ENCODE peak calls at places on chromosomes 7 and 10, in eight cellular contexts. L is hepatocyte, T is GM03348, D is adrenal gland, B is Kasumi-1, S is heart left ventricle, H is fibroblast of lung, Z is psoas muscle. M is an unnamed sample.

GRCh38 chr10:75234683-75235374 is 928 bp downstream of the COMTD1 start:
- DNase-seq in L (peak), T (no peak), D (no peak), B (no peak), S (peak), H (no peak), Z (peak), M (no peak)

GRCh38 chr7:132328047-132328620 is 248.1 kb downstream of the PLXNA4 start:
- DNase-seq in L (no peak), T (no peak), D (no peak), B (no peak), S (no peak), H (no peak), Z (no peak), M (no peak)

GRCh38 chr7:27129729-27130539 is 623 bp downstream of the HOXA4 start:
- DNase-seq in L (peak), T (peak), D (peak), B (no peak), S (peak), H (peak), Z (peak), M (peak)

GRCh38 chr10:99926925-99927718 is 82.6 kb downstream of the DNMBP start:
- DNase-seq in L (peak), T (peak), D (peak), B (no peak), S (peak), H (peak), Z (peak), M (no peak)

GRCh38 chr7:54141565-54141964 is 400.6 kb upstream of the VSTM2A start:
- DNase-seq in L (no peak), T (no peak), D (no peak), B (no peak), S (no peak), H (no peak), Z (no peak), M (no peak)

GRCh38 chr7:38322461-38322860 is 49.0 kb upstream of the TARP start:
- DNase-seq in L (no peak), T (no peak), D (no peak), B (no peak), S (no peak), H (no peak), Z (no peak), M (no peak)

GRCh38 chr10:88027570-88027969 is 164.1 kb downstream of the PTEN start:
- DNase-seq in L (no peak), T (no peak), D (peak), B (peak), S (no peak), H (no peak), Z (no peak), M (no peak)

GRCh38 chr10:61404771-61405170 is 48.4 kb downstream of the TMEM26 start:
- DNase-seq in L (no peak), T (peak), D (no peak), B (peak), S (no peak), H (peak), Z (no peak), M (no peak)

GRCh38 chr7:876972-877311 is 588 bp downstream of the GET4 start:
- DNase-seq in L (no peak), T (no peak), D (peak), B (peak), S (no peak), H (no peak), Z (no peak), M (peak)

GRCh38 chr7:150945171-150945852 is 32.8 kb downstream of the KCNH2 start:
- DNase-seq in L (peak), T (no peak), D (peak), B (no peak), S (no peak), H (no peak), Z (no peak), M (peak)

GRCh38 chr10:541750-542371 is 147.6 kb downstream of the DIP2C start:
- DNase-seq in L (no peak), T (no peak), D (no peak), B (no peak), S (no peak), H (no peak), Z (no peak), M (no peak)

GRCh38 chr10:71064413-71065118 is 147.8 kb upstream of the UNC5B start:
- DNase-seq in L (no peak), T (no peak), D (no peak), B (no peak), S (peak), H (no peak), Z (peak), M (peak)

GRCh38 chr7:117484988-117485655 is 5.3 kb downstream of the CFTR start:
- DNase-seq in L (no peak), T (no peak), D (no peak), B (no peak), S (no peak), H (no peak), Z (no peak), M (no peak)

GRCh38 chr10:992523-993340 is 4.5 kb downstream of the GTPBP4 start:
- DNase-seq in L (no peak), T (no peak), D (peak), B (no peak), S (no peak), H (no peak), Z (no peak), M (no peak)

GRCh38 chr7:604038-604883 is 84.6 kb upstream of the PDGFA start:
- DNase-seq in L (no peak), T (no peak), D (peak), B (peak), S (peak), H (peak), Z (peak), M (peak)

GRCh38 chr10:77377678-77378352 is 259.8 kb downstream of the KCNMA1 start:
- DNase-seq in L (peak), T (no peak), D (no peak), B (no peak), S (no peak), H (no peak), Z (no peak), M (no peak)

GRCh38 chr10:79937256-79937635 is 11.7 kb downstream of the SFTPD start:
- DNase-seq in L (no peak), T (no peak), D (no peak), B (no peak), S (no peak), H (no peak), Z (no peak), M (no peak)

GRCh38 chr10:16986406-16987128 is 143.0 kb downstream of the CUBN start:
- DNase-seq in L (no peak), T (peak), D (no peak), B (no peak), S (no peak), H (peak), Z (no peak), M (no peak)

GRCh38 chr7:42002654-42003053 is 234.4 kb downstream of the GLI3 start:
- DNase-seq in L (no peak), T (no peak), D (no peak), B (no peak), S (no peak), H (peak), Z (no peak), M (no peak)

GRCh38 chr7:22061781-22062180 is 116.1 kb upstream of the CDCA7L start:
- DNase-seq in L (no peak), T (no peak), D (no peak), B (no peak), S (no peak), H (peak), Z (no peak), M (no peak)

GRCh38 chr10:47418966-47419365 is 34.9 kb upstream of the ZNF488 start:
- DNase-seq in L (no peak), T (no peak), D (no peak), B (no peak), S (no peak), H (no peak), Z (no peak), M (no peak)

GRCh38 chr10:63105811-63106755 is 27.0 kb upstream of the NRBF2 start:
- DNase-seq in L (no peak), T (peak), D (no peak), B (no peak), S (no peak), H (peak), Z (peak), M (no peak)

GRCh38 chr7:87369216-87369615 is 23.8 kb downstream of the CROT start:
- DNase-seq in L (no peak), T (no peak), D (no peak), B (no peak), S (no peak), H (no peak), Z (no peak), M (no peak)

GRCh38 chr7:150943453-150943814 is 34.7 kb downstream of the KCNH2 start:
- DNase-seq in L (no peak), T (no peak), D (no peak), B (no peak), S (no peak), H (no peak), Z (no peak), M (no peak)

GRCh38 chr10:94288361-94289116 is 74.2 kb downstream of the NOC3L start:
- DNase-seq in L (no peak), T (no peak), D (no peak), B (no peak), S (no peak), H (no peak), Z (no peak), M (no peak)

GRCh38 chr10:124535731-124536495 is 74.3 kb downstream of the LHPP start:
- DNase-seq in L (no peak), T (no peak), D (no peak), B (peak), S (no peak), H (no peak), Z (no peak), M (no peak)

GRCh38 chr7:117587931-117588330 is 108.1 kb downstream of the CFTR start:
- DNase-seq in L (no peak), T (no peak), D (no peak), B (no peak), S (no peak), H (no peak), Z (no peak), M (no peak)

GRCh38 chr10:100516847-100517246 is 2.8 kb downstream of the SEC31B start:
- DNase-seq in L (no peak), T (no peak), D (peak), B (no peak), S (no peak), H (no peak), Z (peak), M (peak)

GRCh38 chr10:19164461-19164860 is 115.9 kb downstream of the MALRD1 start:
- DNase-seq in L (no peak), T (no peak), D (no peak), B (no peak), S (no peak), H (no peak), Z (no peak), M (no peak)

GRCh38 chr10:97321807-97322195 is 2.7 kb downstream of the FRAT1 start:
- DNase-seq in L (no peak), T (no peak), D (peak), B (no peak), S (no peak), H (no peak), Z (no peak), M (no peak)

GRCh38 chr7:120645976-120646375 is 212.0 kb downstream of the TSPAN12 start:
- DNase-seq in L (no peak), T (no peak), D (no peak), B (no peak), S (no peak), H (no peak), Z (no peak), M (no peak)

GRCh38 chr7:143073556-143073955 is 21.4 kb downstream of the OR6V1 start:
- DNase-seq in L (no peak), T (no peak), D (no peak), B (no peak), S (no peak), H (no peak), Z (no peak), M (no peak)

GRCh38 chr7:142438235-142438922 is 180.5 kb upstream of the PRSS58 start:
- DNase-seq in L (peak), T (peak), D (no peak), B (peak), S (peak), H (peak), Z (no peak), M (peak)

GRCh38 chr10:71264345-71265200 is 52.2 kb downstream of the UNC5B start:
- DNase-seq in L (no peak), T (no peak), D (no peak), B (no peak), S (peak), H (peak), Z (no peak), M (no peak)

GRCh38 chr7:114302858-114303257 is 111.8 kb upstream of the FOXP2 start:
- DNase-seq in L (no peak), T (no peak), D (no peak), B (no peak), S (no peak), H (peak), Z (no peak), M (no peak)

GRCh38 chr7:45183711-45184210 is 26.2 kb downstream of the RAMP3 start:
- DNase-seq in L (no peak), T (peak), D (peak), B (no peak), S (no peak), H (no peak), Z (no peak), M (no peak)

GRCh38 chr7:45223078-45223477 is 65.5 kb downstream of the RAMP3 start:
- DNase-seq in L (no peak), T (no peak), D (peak), B (no peak), S (no peak), H (no peak), Z (no peak), M (no peak)

GRCh38 chr7:16431646-16432424 is 10.5 kb upstream of the CRPPA start:
- DNase-seq in L (peak), T (peak), D (no peak), B (peak), S (no peak), H (no peak), Z (no peak), M (peak)

M was measured in erythroblast.